ENCODE peak calls at places on chromosome 12, in five cellular contexts. F is MCF 10A; S is T-helper 2 cell; P is Right ventricle myocardium superior; H is stimulated activated CD4-positive, alpha-beta T cell treated with anti-CD3 and anti-CD28 coated beads, Interleukin-4, amount 100 ng/mL, for 48 hours. Z is an unnamed sample.

GRCh38 chr12:68331500-68331868 is 678 bp downstream of the MDM1 start:
- DNase-seq in F (no peak), S (peak), P (no peak), H (no peak), Z (no peak)

GRCh38 chr12:54338682-54339296 is 13.9 kb downstream of the COPZ1 start:
- DNase-seq in F (no peak), S (no peak), P (no peak), H (no peak), Z (no peak)

GRCh38 chr12:65308601-65309071 is 30.2 kb downstream of the MSRB3 start:
- DNase-seq in F (peak), S (no peak), P (no peak), H (no peak), Z (no peak)

GRCh38 chr12:74285773-74286172 is 251.9 kb upstream of the ATXN7L3B start:
- DNase-seq in F (peak), S (no peak), P (no peak), H (no peak), Z (no peak)

GRCh38 chr12:52258335-52258901 is 16.0 kb upstream of the KRT86 start:
- DNase-seq in F (no peak), S (no peak), P (no peak), H (no peak), Z (peak)

GRCh38 chr12:52127683-52128450 is 48.4 kb downstream of the SMIM41 start:
- DNase-seq in F (no peak), S (no peak), P (no peak), H (no peak), Z (no peak)

GRCh38 chr12:64609543-64610091 is 678 bp upstream of the RASSF3 start:
- DNase-seq in F (no peak), S (peak), P (no peak), H (no peak), Z (no peak)

GRCh38 chr12:24069532-24070395 is 120.3 kb upstream of the SOX5 start:
- DNase-seq in F (no peak), S (no peak), P (no peak), H (no peak), Z (no peak)

GRCh38 chr12:48890657-48891418 is 25.2 kb upstream of the RND1 start:
- DNase-seq in F (peak), S (peak), P (peak), H (peak), Z (peak)

GRCh38 chr12:103673891-103674375 is 86.9 kb downstream of the STAB2 start:
- DNase-seq in F (no peak), S (no peak), P (no peak), H (no peak), Z (no peak)

GRCh38 chr12:127381043-127381668 is 885.8 kb upstream of the TMEM132C start:
- DNase-seq in F (peak), S (peak), P (peak), H (peak), Z (no peak)

GRCh38 chr12:71640316-71640715 is 23.3 kb downstream of the ZFC3H1 start:
- DNase-seq in F (no peak), S (no peak), P (no peak), H (no peak), Z (no peak)

GRCh38 chr12:102347761-102348160 is 132.6 kb downstream of the IGF1 start:
- DNase-seq in F (no peak), S (no peak), P (no peak), H (no peak), Z (no peak)

GRCh38 chr12:90260136-90260535 is 551.5 kb upstream of the ATP2B1 start:
- DNase-seq in F (no peak), S (no peak), P (no peak), H (no peak), Z (no peak)

GRCh38 chr12:76549131-76549530 is 10.4 kb downstream of the OSBPL8 start:
- DNase-seq in F (no peak), S (no peak), P (no peak), H (no peak), Z (no peak)

GRCh38 chr12:113463746-113464743 is 7.6 kb downstream of the LHX5 start:
- DNase-seq in F (no peak), S (no peak), P (no peak), H (no peak), Z (no peak)

GRCh38 chr12:55746147-55746912 is 3.4 kb downstream of the GDF11 start:
- DNase-seq in F (no peak), S (no peak), P (no peak), H (no peak), Z (no peak)

GRCh38 chr12:89959188-89959587 is 250.6 kb upstream of the ATP2B1 start:
- DNase-seq in F (peak), S (no peak), P (no peak), H (no peak), Z (no peak)

GRCh38 chr12:96636895-96637294 is 147.5 kb downstream of the CFAP54 start:
- DNase-seq in F (no peak), S (no peak), P (no peak), H (no peak), Z (no peak)

GRCh38 chr12:116892318-116892717 is 11.1 kb upstream of the HRK start:
- DNase-seq in F (no peak), S (no peak), P (no peak), H (no peak), Z (no peak)

GRCh38 chr12:108302471-108303311 is 36.4 kb downstream of the CMKLR1 start:
- DNase-seq in F (peak), S (no peak), P (peak), H (no peak), Z (peak)

GRCh38 chr12:112107728-112108447 is 695 bp downstream of the NAA25 start:
- DNase-seq in F (peak), S (peak), P (no peak), H (peak), Z (peak)

GRCh38 chr12:100554608-100555077 is 18.8 kb upstream of the GAS2L3 start:
- DNase-seq in F (peak), S (peak), P (no peak), H (no peak), Z (no peak)

GRCh38 chr12:53004178-53004577 is 2.1 kb upstream of the EIF4B start:
- DNase-seq in F (no peak), S (no peak), P (no peak), H (no peak), Z (no peak)

GRCh38 chr12:76190249-76190648 is 105.8 kb upstream of the NAP1L1 start:
- DNase-seq in F (no peak), S (no peak), P (no peak), H (no peak), Z (no peak)

GRCh38 chr12:3170423-3171194 is 93.4 kb downstream of the TSPAN9 start:
- DNase-seq in F (peak), S (no peak), P (peak), H (no peak), Z (no peak)

GRCh38 chr12:122003646-122004611 is 17.8 kb upstream of the BCL7A start:
- DNase-seq in F (no peak), S (no peak), P (no peak), H (no peak), Z (peak)

GRCh38 chr12:75666980-75667359 is 155.6 kb upstream of the KRR1 start:
- DNase-seq in F (peak), S (no peak), P (no peak), H (no peak), Z (no peak)

GRCh38 chr12:66242261-66242760 is 53.3 kb downstream of the IRAK3 start:
- DNase-seq in F (no peak), S (no peak), P (no peak), H (no peak), Z (no peak)

GRCh38 chr12:57521475-57522018 is 1.1 kb upstream of the MBD6 start:
- DNase-seq in F (no peak), S (no peak), P (peak), H (no peak), Z (peak)

GRCh38 chr12:68016136-68016535 is 26.9 kb downstream of the IFNG-AS1 start:
- DNase-seq in F (no peak), S (no peak), P (no peak), H (no peak), Z (no peak)

GRCh38 chr12:65106948-65107347 is 14.2 kb downstream of the WIF1 start:
- DNase-seq in F (peak), S (no peak), P (no peak), H (no peak), Z (no peak)

GRCh38 chr12:79223210-79223609 is 358.6 kb downstream of the SYT1 start:
- DNase-seq in F (no peak), S (no peak), P (no peak), H (no peak), Z (no peak)

GRCh38 chr12:7441216-7441615 is 2.7 kb downstream of the CD163L1 start:
- DNase-seq in F (no peak), S (no peak), P (no peak), H (no peak), Z (no peak)

GRCh38 chr12:95173392-95174251 is 43.6 kb downstream of the FGD6 start:
- DNase-seq in F (peak), S (no peak), P (peak), H (no peak), Z (peak)

GRCh38 chr12:132743831-132744230 is 17.8 kb downstream of the ANKLE2 start:
- DNase-seq in F (no peak), S (no peak), P (peak), H (no peak), Z (peak)

GRCh38 chr12:55771736-55772135 is 28.8 kb downstream of the GDF11 start:
- DNase-seq in F (no peak), S (no peak), P (no peak), H (no peak), Z (no peak)

Z was measured in lower lobe of right lung.